ENCODE peak calls at places on chromosomes 2 and 18, in six cellular contexts. T, C, S, F, M and O are unnamed samples.

GRCh38 chr2:241636983-241637232 is at the start of gene THAP4:
- DNase-seq in T (peak; percentile 40), C (no peak), S (no peak), F (no peak), M (no peak), O (peak; percentile 81)

GRCh38 chr18:68417166-68417776 is 297.6 kb downstream of the TMX3 start:
- DNase-seq in T (no peak), C (no peak), S (no peak), F (no peak), M (no peak), O (no peak)

GRCh38 chr18:9095297-9096012 is 7.0 kb upstream of the NDUFV2 start:
- DNase-seq in T (peak; percentile 34), C (no peak), S (no peak), F (no peak), M (peak; percentile 76), O (no peak)

GRCh38 chr2:216404010-216404618 is 8.2 kb upstream of the SMARCAL1 start:
- DNase-seq in T (peak; percentile 9), C (peak; percentile 22), S (peak; percentile 59), F (peak; percentile 28), M (peak; percentile 75), O (peak; percentile 33)

GRCh38 chr2:210309546-210310233 is 5.3 kb downstream of the MYL1 start:
- DNase-seq in T (no peak), C (no peak), S (no peak), F (no peak), M (no peak), O (no peak)

GRCh38 chr2:238320648-238321281 is 447 bp downstream of the TRAF3IP1 start:
- DNase-seq in T (no peak), C (no peak), S (no peak), F (no peak), M (no peak), O (peak; percentile 32)

GRCh38 chr2:19050354-19050753 is 308.1 kb downstream of the OSR1 start:
- DNase-seq in T (no peak), C (no peak), S (no peak), F (no peak), M (no peak), O (no peak)

GRCh38 chr18:25974630-25975077 is 115.8 kb downstream of the SS18 start:
- DNase-seq in T (no peak), C (no peak), S (no peak), F (no peak), M (no peak), O (no peak)

GRCh38 chr2:10629819-10630532 is 59.8 kb downstream of the NOL10 start:
- DNase-seq in T (no peak), C (no peak), S (no peak), F (no peak), M (no peak), O (no peak)

GRCh38 chr2:235605999-235606715 is 112.3 kb downstream of the AGAP1 start:
- DNase-seq in T (no peak), C (peak; percentile 41), S (no peak), F (no peak), M (no peak), O (peak; percentile 49)

GRCh38 chr18:23935804-23936203 is 78.8 kb upstream of the TTC39C start:
- DNase-seq in T (no peak), C (no peak), S (no peak), F (no peak), M (no peak), O (no peak)